ENCODE peak calls at places on chromosomes 11 and 22, in four cellular contexts. V, E, P and W are unnamed samples.

GRCh38 chr11:130001491-130002351 is 914 bp downstream of the PRDM10 start:
- DNase-seq in E (no peak), V (peak; percentile 45), P (peak; percentile 27), W (no peak)

GRCh38 chr11:86068138-86068861 is 584 bp downstream of the PICALM start:
- DNase-seq in E (peak; percentile 19), P (peak; percentile 31), V (peak; percentile 43), W (peak; percentile 51)

GRCh38 chr22:20305894-20306645 is 13.8 kb downstream of the DGCR6L start:
- DNase-seq in E (no peak), V (no peak), P (no peak), W (no peak)

GRCh38 chr11:44338031-44338430 is 28.1 kb upstream of the ALX4 start:
- DNase-seq in E (no peak), V (no peak), P (no peak), W (no peak)

GRCh38 chr11:94762208-94762607 is 5.9 kb upstream of the AMOTL1 start:
- DNase-seq in P (no peak), E (no peak), V (no peak), W (no peak)

GRCh38 chr11:69398529-69399492 is 82.7 kb upstream of the LINC01488 start:
- DNase-seq in V (no peak), E (no peak), P (no peak), W (no peak)

GRCh38 chr22:29879738-29880137 is 3.2 kb upstream of the MTMR3 start:
- DNase-seq in P (no peak), V (peak; percentile 10), E (no peak), W (no peak)

GRCh38 chr11:104279587-104279986 is 115.6 kb upstream of the PDGFD start:
- DNase-seq in P (no peak), V (no peak), E (no peak), W (no peak)

GRCh38 chr22:46462726-46463371 is 74.6 kb downstream of the CELSR1 start:
- DNase-seq in V (peak; percentile 69), E (no peak), P (no peak), W (no peak)

GRCh38 chr11:13535819-13536218 is 40.0 kb upstream of the PTH start:
- DNase-seq in P (no peak), V (peak; percentile 7), E (no peak), W (no peak)

GRCh38 chr11:1744137-1744878 is 6.1 kb downstream of the IFITM10 start:
- DNase-seq in V (peak; percentile 19), P (peak; percentile 42), E (peak; percentile 50), W (no peak)

GRCh38 chr11:61552108-61552635 is 28.7 kb downstream of the SYT7 start:
- DNase-seq in E (no peak), V (no peak), P (peak; percentile 36), W (no peak)

GRCh38 chr22:44357962-44358553 is 45.3 kb upstream of the SHISAL1 start:
- DNase-seq in V (no peak), P (peak; percentile 44), E (no peak), W (no peak)

GRCh38 chr11:61683961-61684869 is 4.0 kb downstream of the DAGLA start:
- DNase-seq in V (no peak), E (no peak), P (no peak), W (no peak)

GRCh38 chr11:68181719-68182451 is 31.2 kb downstream of the KMT5B start:
- DNase-seq in E (no peak), P (no peak), V (peak; percentile 39), W (no peak)

GRCh38 chr11:131033151-131033651 is 116.9 kb upstream of the SNX19 start:
- DNase-seq in V (peak; percentile 92), P (no peak), E (no peak), W (no peak)

GRCh38 chr22:33314316-33314715 is 256.1 kb upstream of the SYN3 start:
- DNase-seq in V (no peak), P (no peak), E (no peak), W (no peak)

GRCh38 chr22:49780992-49781782 is 46.5 kb downstream of the BRD1 start:
- DNase-seq in E (no peak), V (no peak), P (peak; percentile 12), W (no peak)

GRCh38 chr11:122779047-122779629 is 59.2 kb upstream of the CRTAM start:
- DNase-seq in P (no peak), E (no peak), V (no peak), W (no peak)

GRCh38 chr22:47629273-47629711 is 866.8 kb downstream of the TBC1D22A start:
- DNase-seq in P (no peak), V (no peak), E (no peak), W (no peak)

GRCh38 chr22:37019309-37020191 is at the start of the genes MPST and TST:
- DNase-seq in E (peak; percentile 67), V (peak; percentile 57), P (peak; percentile 83), W (peak; percentile 44)

GRCh38 chr22:22048981-22049531 is 66.5 kb upstream of the TOP3B start:
- DNase-seq in P (no peak), E (no peak), V (no peak), W (no peak)

GRCh38 chr11:130916238-130916855 is at the start of gene SNX19:
- DNase-seq in E (peak; percentile 76), V (peak; percentile 91), P (peak; percentile 95), W (peak; percentile 95)

GRCh38 chr11:4495487-4495886 is 13.0 kb downstream of the OR52K1 start:
- DNase-seq in E (no peak), V (peak; percentile 35), P (no peak), W (no peak)

GRCh38 chr22:31327786-31328544 is 18.2 kb downstream of the PATZ1 start:
- DNase-seq in P (no peak), E (no peak), V (no peak), W (no peak)

GRCh38 chr11:35282226-35282882 is 137.0 kb downstream of the SLC1A2 start:
- DNase-seq in V (peak; percentile 58), E (no peak), P (no peak), W (no peak)

GRCh38 chr22:28346308-28346707 is 333.3 kb downstream of the TTC28 start:
- DNase-seq in P (no peak), E (no peak), V (no peak), W (no peak)

GRCh38 chr22:46971141-46971775 is 208.8 kb downstream of the TBC1D22A start:
- DNase-seq in P (peak; percentile 37), E (no peak), V (peak; percentile 35), W (no peak)

GRCh38 chr22:25365491-25366261 is 146.2 kb downstream of the CRYBB2 start:
- DNase-seq in V (no peak), E (no peak), P (peak; percentile 42), W (no peak)

DNA sequence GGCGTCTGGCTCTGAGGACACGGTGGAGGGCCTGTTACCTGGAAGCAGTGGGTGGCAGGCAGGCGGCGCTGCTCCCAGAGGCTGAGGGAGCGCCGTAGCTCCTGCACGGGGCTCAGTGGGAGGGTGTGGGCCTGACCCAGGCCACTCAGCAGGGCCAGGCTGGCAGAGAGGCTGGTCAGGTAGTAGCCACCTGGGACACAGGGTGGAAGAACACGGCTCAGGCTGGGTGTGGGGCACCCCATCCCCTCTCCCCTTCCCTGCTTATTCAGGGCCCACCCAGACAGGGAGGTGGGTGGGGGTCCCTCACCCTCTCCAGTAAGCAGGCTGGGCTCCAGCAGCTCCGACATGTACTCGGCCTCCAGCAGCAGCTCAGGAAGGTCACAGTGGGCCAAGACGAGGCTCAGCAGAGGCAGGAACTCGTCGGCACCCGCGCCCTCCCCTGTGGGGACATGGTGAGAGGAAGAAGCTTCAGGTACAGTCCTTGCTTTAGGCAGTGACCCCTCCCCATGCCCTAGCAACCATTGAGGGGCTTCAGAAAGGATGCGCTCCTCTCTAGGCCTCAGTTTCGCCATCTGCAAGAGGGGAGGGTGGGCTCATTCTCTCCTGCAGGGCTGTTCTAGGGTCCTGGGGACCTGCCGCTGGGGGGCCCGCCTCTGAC is 2.9 kb downstream of the RIN1 start:
- DNase-seq in E (no peak), V (no peak), P (no peak), W (no peak)
- TF ChIP-seq CTCF in E (no peak), V (no peak), P (no peak), W (no peak)

GRCh38 chr11:19321351-19321750 is 80.6 kb upstream of the E2F8 start:
- DNase-seq in P (no peak), V (no peak), E (no peak), W (no peak)

GRCh38 chr11:19326499-19326898 is 85.8 kb upstream of the E2F8 start:
- DNase-seq in E (no peak), V (peak; percentile 61), P (no peak), W (no peak)

GRCh38 chr11:19320764-19321163 is 80.0 kb upstream of the E2F8 start:
- DNase-seq in P (no peak), V (no peak), E (no peak), W (no peak)

GRCh38 chr11:19327280-19327679 is 86.5 kb upstream of the E2F8 start:
- DNase-seq in P (no peak), E (no peak), V (no peak), W (no peak)

DNA sequence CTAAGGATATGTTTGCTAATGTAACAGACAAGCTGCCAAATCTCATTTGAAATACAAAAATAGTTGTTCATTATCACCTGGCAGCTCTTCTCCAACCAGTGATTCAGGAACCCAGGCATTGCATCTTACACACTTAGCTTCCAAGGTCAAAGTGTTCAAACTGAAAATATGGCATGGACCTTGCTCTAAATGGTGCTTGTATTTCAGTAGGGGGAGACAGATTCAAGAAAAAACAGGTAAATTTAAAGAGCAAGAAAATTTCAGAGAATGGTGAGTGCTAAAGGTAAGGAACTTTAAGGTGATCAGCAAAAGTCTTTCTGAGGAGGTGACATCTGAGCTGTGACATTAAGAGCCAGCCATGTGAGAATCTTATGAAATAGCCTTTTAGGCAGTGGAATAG is 82.8 kb upstream of the E2F8 start:
- DNase-seq in V (peak; percentile 31), P (no peak), E (no peak), W (no peak)
- TF ChIP-seq CTCF in V (peak; percentile 24), P (no peak), E (no peak), W (no peak)

GRCh38 chr22:39291501-39291900 is 27.9 kb downstream of the RPL3 start:
- DNase-seq in V (no peak), P (no peak), E (no peak), W (no peak)
- TF ChIP-seq CTCF in V (no peak), P (no peak), E (no peak), W (no peak)

GRCh38 chr11:14642873-14643696 is 519 bp upstream of the PDE3B start:
- DNase-seq in P (no peak), E (peak; percentile 31), V (no peak), W (no peak)

GRCh38 chr11:14644396-14645246 is 1.0 kb downstream of the PDE3B start:
- DNase-seq in E (no peak), V (peak; percentile 25), P (peak; percentile 29), W (peak; percentile 37)

GRCh38 chr11:14642453-14642852 is 1.2 kb upstream of the PDE3B start:
- DNase-seq in E (no peak), V (no peak), P (no peak), W (no peak)

GRCh38 chr11:14645247-14645912 is 1.8 kb downstream of the PDE3B start:
- DNase-seq in V (peak; percentile 42), P (no peak), E (no peak), W (no peak)

DNA sequence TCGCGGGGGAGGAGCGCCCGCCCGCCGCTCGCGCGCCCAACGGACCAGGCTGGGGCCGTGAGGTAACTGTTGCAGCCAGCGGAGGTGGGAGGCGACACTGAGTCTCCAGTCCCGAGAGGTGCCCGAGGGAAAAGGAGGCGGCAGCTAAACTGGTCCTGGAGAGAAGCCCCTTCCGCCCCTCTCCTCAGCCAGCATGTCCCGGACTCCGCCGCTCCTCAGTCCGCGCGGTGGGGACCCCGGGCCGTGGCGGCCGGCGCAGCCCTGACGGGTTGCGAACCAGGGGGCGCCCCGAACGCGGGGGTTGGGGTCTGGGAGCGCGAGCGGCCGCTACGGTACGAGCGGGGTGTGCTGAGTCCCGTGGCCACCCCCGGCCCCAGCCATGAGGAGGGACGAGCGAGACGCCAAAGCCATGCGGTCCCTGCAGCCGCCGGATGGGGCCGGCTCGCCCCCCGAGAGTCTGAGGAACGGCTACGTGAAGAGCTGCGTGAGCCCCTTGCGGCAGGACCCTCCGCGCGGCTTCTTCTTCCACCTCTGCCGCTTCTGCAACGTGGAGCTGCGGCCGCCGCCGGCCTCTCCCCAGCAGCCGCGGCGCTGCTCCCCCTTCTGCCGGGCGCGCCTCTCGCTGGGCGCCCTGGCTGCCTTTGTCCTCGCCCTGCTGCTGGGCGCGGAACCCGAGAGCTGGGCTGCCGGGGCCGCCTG is at the start of gene PDE3B:
- DNase-seq in E (no peak), V (peak; percentile 30), P (peak; percentile 84), W (peak; percentile 66)
- TF ChIP-seq CTCF in E (no peak), V (peak; percentile 15), P (no peak), W (no peak)